ENCODE peak calls at places on chromosomes 13 and 19, in eight cellular contexts. One of them, this sample, is unnamed.

GRCh38 chr13:109835321-109835720 is 48.9 kb upstream of the IRS2 start:
- DNase-seq in AG04450: no peak
- DNase-seq in choroid plexus epithelial cell: peak; percentile 10
- DNase-seq in A673: no peak
- DNase-seq in pancreas: no peak
- DNase-seq in left ventricle myocardium inferior: no peak
- DNase-seq in heart left ventricle: no peak
- DNase-seq in ovary: no peak
- DNase-seq in this sample: no peak

GRCh38 chr19:54478677-54479266 is 5.7 kb upstream of the CDC42EP5 start:
- DNase-seq in left ventricle myocardium inferior: no peak
- DNase-seq in heart left ventricle: no peak
- DNase-seq in pancreas: no peak
- DNase-seq in ovary: no peak
- DNase-seq in choroid plexus epithelial cell: peak; percentile 67
- DNase-seq in AG04450: no peak
- DNase-seq in A673: peak; percentile 77
- DNase-seq in this sample: no peak

GRCh38 chr13:23268441-23268840 is 87.7 kb downstream of the SGCG start:
- DNase-seq in left ventricle myocardium inferior: no peak
- DNase-seq in A673: no peak
- DNase-seq in choroid plexus epithelial cell: no peak
- DNase-seq in ovary: no peak
- DNase-seq in heart left ventricle: no peak
- DNase-seq in pancreas: no peak
- DNase-seq in AG04450: no peak
- DNase-seq in this sample: no peak

GRCh38 chr13:112252744-112253590 is 123.2 kb upstream of the SPACA7 start:
- DNase-seq in pancreas: no peak
- DNase-seq in heart left ventricle: no peak
- DNase-seq in choroid plexus epithelial cell: no peak
- DNase-seq in A673: no peak
- DNase-seq in left ventricle myocardium inferior: no peak
- DNase-seq in ovary: no peak
- DNase-seq in AG04450: no peak
- DNase-seq in this sample: no peak

GRCh38 chr13:110409581-110409992 is 102.5 kb downstream of the COL4A2 start:
- DNase-seq in ovary: no peak
- DNase-seq in choroid plexus epithelial cell: peak; percentile 80
- DNase-seq in heart left ventricle: no peak
- DNase-seq in A673: peak; percentile 31
- DNase-seq in left ventricle myocardium inferior: no peak
- DNase-seq in AG04450: no peak
- DNase-seq in pancreas: no peak
- DNase-seq in this sample: no peak

GRCh38 chr19:29491491-29491890 is 34.3 kb upstream of the VSTM2B start:
- DNase-seq in choroid plexus epithelial cell: no peak
- DNase-seq in heart left ventricle: no peak
- DNase-seq in left ventricle myocardium inferior: no peak
- DNase-seq in ovary: no peak
- DNase-seq in A673: no peak
- DNase-seq in pancreas: no peak
- DNase-seq in AG04450: no peak
- DNase-seq in this sample: no peak

GRCh38 chr13:97281028-97281427 is 58.9 kb downstream of the MBNL2 start:
- DNase-seq in A673: no peak
- DNase-seq in choroid plexus epithelial cell: no peak
- DNase-seq in ovary: no peak
- DNase-seq in heart left ventricle: no peak
- DNase-seq in left ventricle myocardium inferior: no peak
- DNase-seq in pancreas: no peak
- DNase-seq in AG04450: no peak
- DNase-seq in this sample: no peak

GRCh38 chr13:79548886-79549285 is 67.9 kb downstream of the NDFIP2 start:
- DNase-seq in ovary: no peak
- DNase-seq in A673: peak; percentile 24
- DNase-seq in choroid plexus epithelial cell: peak; percentile 42
- DNase-seq in pancreas: no peak
- DNase-seq in heart left ventricle: no peak
- DNase-seq in left ventricle myocardium inferior: no peak
- DNase-seq in AG04450: no peak
- DNase-seq in this sample: no peak

GRCh38 chr13:95627590-95627989 is 16.9 kb downstream of the DZIP1 start:
- DNase-seq in heart left ventricle: no peak
- DNase-seq in choroid plexus epithelial cell: peak; percentile 51
- DNase-seq in left ventricle myocardium inferior: no peak
- DNase-seq in AG04450: no peak
- DNase-seq in pancreas: no peak
- DNase-seq in ovary: no peak
- DNase-seq in A673: no peak
- DNase-seq in this sample: no peak

GRCh38 chr13:45718063-45718462 is 15.9 kb downstream of the CBY2 start:
- DNase-seq in left ventricle myocardium inferior: no peak
- DNase-seq in ovary: no peak
- DNase-seq in choroid plexus epithelial cell: peak; percentile 21
- DNase-seq in AG04450: no peak
- DNase-seq in pancreas: no peak
- DNase-seq in heart left ventricle: no peak
- DNase-seq in A673: peak; percentile 60
- DNase-seq in this sample: no peak

DNA sequence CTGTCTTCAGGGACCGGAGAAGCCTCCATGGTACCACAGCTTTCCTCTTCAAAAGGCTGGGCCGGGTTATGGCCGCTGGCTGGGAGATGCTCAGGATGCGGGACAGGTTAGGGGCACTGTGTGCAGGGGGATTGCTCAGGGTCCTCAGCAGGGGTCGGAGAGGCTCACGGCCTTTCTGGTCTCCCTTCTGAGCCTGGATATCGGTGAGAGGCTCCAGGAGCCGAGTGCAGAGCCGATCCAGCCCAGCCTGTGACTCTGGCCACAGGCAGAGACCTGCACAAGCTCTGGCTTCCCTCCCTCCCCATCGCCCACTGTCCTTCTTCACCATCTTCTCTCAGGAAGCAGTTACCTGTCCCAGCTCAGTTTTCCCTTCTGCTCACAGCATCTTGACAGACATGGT is 306.0 kb downstream of the ZNF536 start:
- DNase-seq in left ventricle myocardium inferior: no peak
- DNase-seq in choroid plexus epithelial cell: no peak
- DNase-seq in ovary: no peak
- DNase-seq in AG04450: no peak
- DNase-seq in heart left ventricle: no peak
- DNase-seq in A673: no peak
- DNase-seq in pancreas: no peak
- DNase-seq in this sample: no peak
- H3K4me3 ChIP-seq in left ventricle myocardium inferior: no peak overlapping the region
- H3K4me3 ChIP-seq in choroid plexus epithelial cell: no peak overlapping the region
- H3K4me3 ChIP-seq in ovary: no peak overlapping the region
- H3K4me3 ChIP-seq in AG04450: no peak overlapping the region
- H3K4me3 ChIP-seq in heart left ventricle: no peak overlapping the region
- H3K4me3 ChIP-seq in A673: no peak overlapping the region
- H3K4me3 ChIP-seq in pancreas: no peak overlapping the region
- H3K4me3 ChIP-seq in this sample: no peak overlapping the region

DNA sequence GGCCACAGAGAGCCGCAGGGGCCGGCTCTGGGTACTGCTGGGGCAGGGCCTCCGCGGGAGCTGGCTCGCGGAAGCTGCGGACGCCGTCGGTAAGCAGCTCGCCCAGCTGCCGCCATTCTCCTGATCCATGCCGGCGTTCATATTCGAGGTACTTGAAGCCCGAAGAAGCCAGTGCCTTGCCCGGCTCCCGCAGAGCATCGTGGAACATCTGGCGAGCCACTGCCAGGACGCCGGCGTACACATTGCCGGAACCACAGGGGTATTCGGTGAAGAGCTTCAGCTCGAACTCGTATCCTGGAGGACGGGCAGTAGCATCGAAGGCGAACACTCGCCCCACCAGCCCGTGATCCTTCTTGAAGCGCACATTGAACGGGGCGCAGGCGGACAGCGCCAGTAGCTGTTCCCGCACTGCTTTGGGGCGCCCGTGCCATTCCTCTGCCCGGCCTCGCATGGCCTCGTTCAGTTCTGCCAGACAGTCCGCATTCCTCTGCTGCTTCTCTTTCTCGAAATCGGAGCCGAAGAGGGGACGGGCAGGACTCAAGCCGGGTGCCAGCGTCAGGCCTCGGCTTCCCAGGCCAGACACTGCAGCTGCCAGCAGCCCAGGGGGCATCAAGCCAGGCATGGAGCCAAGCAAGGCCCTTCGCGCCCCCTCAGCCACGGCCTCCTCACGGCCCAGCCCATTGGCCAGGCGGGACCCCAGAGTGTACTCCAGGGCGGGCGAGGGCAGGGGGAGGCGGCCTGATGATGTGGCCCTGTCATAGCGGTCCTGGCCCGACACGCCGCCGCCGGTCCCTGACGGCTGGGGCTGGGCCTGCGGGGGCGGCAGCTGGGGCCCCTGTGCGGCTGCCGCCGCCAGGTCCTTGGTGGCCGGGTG is 1.0 kb downstream of the IRF2BP1 start:
- DNase-seq in ovary: peak; percentile 58
- DNase-seq in AG04450: no peak
- DNase-seq in choroid plexus epithelial cell: no peak
- DNase-seq in heart left ventricle: peak; percentile 36
- DNase-seq in pancreas: peak; percentile 70
- DNase-seq in left ventricle myocardium inferior: no peak
- DNase-seq in A673: no peak
- DNase-seq in this sample: no peak
- TF ChIP-seq CTCF in ovary: no peak
- TF ChIP-seq CTCF in AG04450: no peak
- TF ChIP-seq CTCF in choroid plexus epithelial cell: no peak
- TF ChIP-seq CTCF in heart left ventricle: no peak
- TF ChIP-seq CTCF in pancreas: no peak
- TF ChIP-seq CTCF in left ventricle myocardium inferior: no peak
- TF ChIP-seq CTCF in A673: no peak
- TF ChIP-seq CTCF in this sample: no peak

DNA sequence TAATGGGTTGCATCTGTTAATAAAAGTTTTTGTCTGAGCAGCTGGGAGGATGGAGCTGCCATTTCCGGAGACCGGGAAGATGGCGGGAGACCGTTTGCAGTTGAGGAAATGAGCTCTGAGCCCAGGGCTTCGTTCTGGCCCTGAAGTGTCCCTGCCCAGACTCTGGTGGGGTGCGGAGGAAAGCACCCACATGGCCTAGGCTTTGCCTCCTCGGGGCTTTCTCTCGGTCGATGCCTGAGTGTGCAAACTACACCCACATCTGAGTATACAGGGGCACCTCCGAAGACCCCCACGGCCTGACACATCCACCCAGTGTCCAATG is 15.6 kb upstream of the NANOS3 start:
- DNase-seq in choroid plexus epithelial cell: no peak
- DNase-seq in A673: peak; percentile 67
- DNase-seq in left ventricle myocardium inferior: no peak
- DNase-seq in pancreas: no peak
- DNase-seq in AG04450: no peak
- DNase-seq in ovary: no peak
- DNase-seq in heart left ventricle: peak; percentile 48
- DNase-seq in this sample: no peak
- H3K4me3 ChIP-seq in choroid plexus epithelial cell: peak overlapping the region; percentile 56
- H3K4me3 ChIP-seq in A673: peak overlapping the region; percentile 45
- H3K4me3 ChIP-seq in left ventricle myocardium inferior: peak overlapping the region; percentile 63
- H3K4me3 ChIP-seq in pancreas: peak overlapping the region; percentile 42
- H3K4me3 ChIP-seq in AG04450: peak overlapping the region; percentile 49
- H3K4me3 ChIP-seq in ovary: peak overlapping the region; percentile 30
- H3K4me3 ChIP-seq in heart left ventricle: peak overlapping the region; percentile 44
- H3K4me3 ChIP-seq in this sample: peak overlapping the region; percentile 55

DNA sequence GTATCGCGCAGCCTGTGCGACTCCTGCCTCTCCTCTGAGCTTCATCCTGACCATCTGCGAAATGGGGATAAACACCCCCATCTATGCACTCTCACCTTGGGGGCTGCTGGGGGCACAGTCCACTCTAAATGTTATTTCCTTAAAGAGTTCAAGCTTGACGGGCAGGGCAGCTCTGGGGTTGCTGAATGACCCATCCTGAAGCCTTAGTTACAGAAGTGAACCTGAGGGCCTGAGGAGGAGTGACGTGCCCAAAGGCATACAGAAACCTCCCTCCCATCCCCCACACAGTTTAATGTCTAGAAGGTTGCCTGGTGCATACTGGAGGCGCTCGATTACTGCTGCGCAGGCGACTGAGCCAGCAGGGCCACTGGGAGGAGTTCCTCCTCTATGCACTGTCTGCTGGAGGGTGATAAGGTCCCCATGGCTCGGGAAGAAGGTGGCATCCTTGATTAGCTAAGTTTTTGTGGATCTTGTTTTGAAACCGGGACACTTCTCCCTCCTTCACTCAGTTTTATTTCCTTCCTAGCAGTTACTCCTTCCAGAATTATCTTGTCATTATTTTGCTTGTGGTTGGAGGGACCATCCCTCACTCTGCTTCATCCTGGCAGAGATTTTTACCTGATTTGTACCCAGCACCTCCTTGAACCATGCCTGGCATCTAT is 572 bp upstream of the FKBP8 start:
- DNase-seq in AG04450: no peak
- DNase-seq in ovary: no peak
- DNase-seq in A673: peak; percentile 89
- DNase-seq in left ventricle myocardium inferior: no peak
- DNase-seq in heart left ventricle: peak; percentile 54
- DNase-seq in choroid plexus epithelial cell: peak; percentile 74
- DNase-seq in pancreas: no peak
- DNase-seq in this sample: no peak
- TF ChIP-seq CTCF in AG04450: no peak
- TF ChIP-seq CTCF in ovary: no peak
- TF ChIP-seq CTCF in A673: no peak
- TF ChIP-seq CTCF in left ventricle myocardium inferior: no peak
- TF ChIP-seq CTCF in heart left ventricle: no peak
- TF ChIP-seq CTCF in choroid plexus epithelial cell: no peak
- TF ChIP-seq CTCF in pancreas: no peak
- TF ChIP-seq CTCF in this sample: no peak

GRCh38 chr19:21141787-21142464 is at the start of gene ZNF431:
- DNase-seq in choroid plexus epithelial cell: peak; percentile 96
- DNase-seq in ovary: peak; percentile 93
- DNase-seq in AG04450: peak; percentile 78
- DNase-seq in A673: peak; percentile 97
- DNase-seq in left ventricle myocardium inferior: peak; percentile 91
- DNase-seq in heart left ventricle: peak; percentile 96
- DNase-seq in pancreas: peak; percentile 88
- DNase-seq in this sample: peak; percentile 55

GRCh38 chr19:21147540-21147939 is 5.7 kb downstream of the ZNF431 start:
- DNase-seq in heart left ventricle: no peak
- DNase-seq in AG04450: no peak
- DNase-seq in A673: no peak
- DNase-seq in left ventricle myocardium inferior: no peak
- DNase-seq in choroid plexus epithelial cell: no peak
- DNase-seq in ovary: no peak
- DNase-seq in pancreas: no peak
- DNase-seq in this sample: no peak

GRCh38 chr19:21148681-21149080 is 6.8 kb downstream of the ZNF431 start:
- DNase-seq in ovary: no peak
- DNase-seq in heart left ventricle: no peak
- DNase-seq in pancreas: no peak
- DNase-seq in A673: no peak
- DNase-seq in AG04450: no peak
- DNase-seq in left ventricle myocardium inferior: no peak
- DNase-seq in choroid plexus epithelial cell: no peak
- DNase-seq in this sample: no peak

GRCh38 chr19:21143846-21144245 is 2.0 kb downstream of the ZNF431 start:
- DNase-seq in choroid plexus epithelial cell: no peak
- DNase-seq in heart left ventricle: no peak
- DNase-seq in left ventricle myocardium inferior: no peak
- DNase-seq in ovary: no peak
- DNase-seq in pancreas: no peak
- DNase-seq in A673: no peak
- DNase-seq in AG04450: no peak
- DNase-seq in this sample: no peak

GRCh38 chr19:21143428-21143827 is 1.6 kb downstream of the ZNF431 start:
- DNase-seq in AG04450: no peak
- DNase-seq in choroid plexus epithelial cell: no peak
- DNase-seq in heart left ventricle: no peak
- DNase-seq in left ventricle myocardium inferior: no peak
- DNase-seq in pancreas: no peak
- DNase-seq in ovary: no peak
- DNase-seq in A673: no peak
- DNase-seq in this sample: no peak
- H3K4me3 ChIP-seq in AG04450: no peak overlapping the region
- H3K4me3 ChIP-seq in choroid plexus epithelial cell: no peak overlapping the region
- H3K4me3 ChIP-seq in heart left ventricle: no peak overlapping the region
- H3K4me3 ChIP-seq in left ventricle myocardium inferior: no peak overlapping the region
- H3K4me3 ChIP-seq in pancreas: no peak overlapping the region
- H3K4me3 ChIP-seq in ovary: peak overlapping the region; percentile 75
- H3K4me3 ChIP-seq in A673: peak overlapping the region; percentile 79
- H3K4me3 ChIP-seq in this sample: no peak overlapping the region